ENCODE peak calls at places on chromosomes 13 and 19, in nine cellular contexts. S is central memory CD4-positive, alpha-beta T cell; E is pancreas; K is activated T-cell treated with anti-CD3 and anti-CD28 coated beads, Interleukin-2, amount 50 U/mL, for 48 hours; I is nucleus accumbens; V is upper lobe of right lung; H is ELF-1; N is NCI-H345; P is activated CD8-positive, alpha-beta memory T cell treated with anti-CD3 and anti-CD28 coated beads for 48 hours. Z is an unnamed sample.

GRCh38 chr13:94033098-94033497 is 446.4 kb downstream of the DCT start:
- DNase-seq in K (no peak), H (no peak), P (no peak), E (no peak), N (no peak), S (no peak), V (no peak), I (no peak), Z (no peak)

GRCh38 chr19:15412832-15413231 is 6.0 kb downstream of the AKAP8L start:
- DNase-seq in E (no peak), P (no peak), H (no peak), V (no peak), K (no peak), I (no peak), N (peak), S (no peak), Z (no peak)

GRCh38 chr13:106143392-106143791 is 392.1 kb downstream of the EFNB2 start:
- DNase-seq in N (no peak), S (no peak), H (no peak), P (no peak), E (no peak), K (no peak), I (no peak), V (no peak), Z (peak)

GRCh38 chr19:33132425-33132824 is 511 bp downstream of the WDR88 start:
- DNase-seq in N (no peak), E (no peak), I (no peak), P (no peak), H (peak), V (no peak), K (no peak), S (no peak), Z (no peak)

GRCh38 chr19:40542197-40542859 is 34.3 kb upstream of the SHKBP1 start:
- DNase-seq in I (no peak), P (no peak), K (no peak), N (no peak), E (peak), S (no peak), H (no peak), V (peak), Z (no peak)

GRCh38 chr13:49454388-49455015 is 10.4 kb downstream of the SETDB2 start:
- DNase-seq in E (no peak), P (no peak), H (no peak), N (no peak), K (no peak), S (peak), V (no peak), I (no peak), Z (no peak)

GRCh38 chr19:6534451-6535093 is 3.7 kb downstream of the TNFSF9 start:
- DNase-seq in S (no peak), H (no peak), I (no peak), E (no peak), V (no peak), P (no peak), N (no peak), K (no peak), Z (peak)

GRCh38 chr19:42122691-42123607 is 9.3 kb downstream of the POU2F2 start:
- DNase-seq in H (no peak), P (no peak), N (no peak), V (no peak), K (peak), I (no peak), E (no peak), S (no peak), Z (no peak)

GRCh38 chr19:29525901-29526729 is at the start of gene VSTM2B:
- DNase-seq in V (peak), I (no peak), E (no peak), H (peak), N (peak), P (no peak), K (no peak), S (no peak), Z (no peak)

GRCh38 chr13:28606466-28606865 is 52.5 kb upstream of the POMP start:
- DNase-seq in S (no peak), N (no peak), E (no peak), P (no peak), K (no peak), H (no peak), I (no peak), V (no peak), Z (no peak)

GRCh38 chr13:101455863-101456262 is 3.4 kb downstream of the ITGBL1 start:
- DNase-seq in I (no peak), H (no peak), P (no peak), E (no peak), V (no peak), S (no peak), N (no peak), K (no peak), Z (peak)

GRCh38 chr19:34171539-34171876 is 796 bp upstream of the LSM14A start:
- DNase-seq in K (no peak), I (peak), E (no peak), H (no peak), S (no peak), V (no peak), N (no peak), P (no peak), Z (peak)

GRCh38 chr19:50661087-50661486 is 11.8 kb downstream of the C19orf81 start:
- DNase-seq in I (no peak), K (no peak), S (no peak), N (no peak), V (no peak), E (no peak), P (no peak), H (no peak), Z (no peak)

GRCh38 chr13:68257111-68257842 is 1027.1 kb upstream of the PCDH9 start:
- DNase-seq in P (no peak), H (no peak), I (no peak), N (no peak), S (no peak), V (no peak), E (no peak), K (no peak), Z (no peak)

GRCh38 chr13:65768545-65768944 is 1461.6 kb downstream of the PCDH9 start:
- DNase-seq in I (no peak), V (no peak), N (no peak), S (no peak), K (no peak), P (no peak), E (no peak), H (peak), Z (no peak)

GRCh38 chr13:30638301-30638700 is 20.6 kb downstream of the USPL1 start:
- DNase-seq in I (no peak), E (no peak), S (no peak), V (no peak), N (no peak), K (no peak), P (no peak), H (no peak), Z (no peak)

GRCh38 chr13:45184693-45185092 is 16.2 kb downstream of the KCTD4 start:
- DNase-seq in H (no peak), K (no peak), V (no peak), I (no peak), N (no peak), P (no peak), E (no peak), S (no peak), Z (no peak)

GRCh38 chr13:99987180-99988047 is 5.8 kb downstream of the ZIC2 start:
- DNase-seq in N (peak), E (no peak), I (no peak), K (no peak), V (peak), P (no peak), S (no peak), H (peak), Z (no peak)

GRCh38 chr19:50896591-50897190 is 14.5 kb downstream of the KLK4 start:
- DNase-seq in S (no peak), V (no peak), I (no peak), E (no peak), N (peak), K (peak), H (no peak), P (no peak), Z (peak)

GRCh38 chr19:50556236-50557008 is 11.8 kb downstream of the LRRC4B start:
- DNase-seq in I (peak), N (peak), K (peak), E (peak), P (peak), V (peak), H (peak), S (peak), Z (peak)

GRCh38 chr13:66977156-66977555 is 253.0 kb downstream of the PCDH9 start:
- DNase-seq in E (no peak), K (no peak), S (no peak), P (no peak), H (no peak), N (peak), V (no peak), I (no peak), Z (no peak)

GRCh38 chr13:27258637-27259377 is 7.4 kb downstream of the RPL21 start:
- DNase-seq in H (no peak), N (no peak), V (no peak), I (no peak), E (no peak), P (no peak), K (no peak), S (no peak), Z (no peak)

GRCh38 chr13:77548594-77548993 is 13.1 kb downstream of the SCEL start:
- DNase-seq in E (no peak), P (no peak), I (no peak), N (no peak), H (no peak), K (no peak), V (no peak), S (no peak), Z (no peak)

GRCh38 chr19:30978639-30979038 is 370.6 kb downstream of the TSHZ3 start:
- DNase-seq in K (no peak), E (no peak), V (no peak), N (no peak), H (no peak), P (no peak), I (no peak), S (no peak), Z (no peak)